ENCODE peak calls at places on chromosomes 12 and 14, in eight cellular contexts. Y is WTC11; R is stimulated activated CD8-positive, alpha-beta memory T cell treated with anti-CD3 and anti-CD28 coated beads, Interleukin-15, amount 100 ng/mL, for 24 hours; K is pancreas; W is Caco-2; G is EH; U is stimulated activated CD4-positive, alpha-beta T cell treated with anti-CD3 and anti-CD28 coated beads, Interleukin-12 subunit alpha, Interleukin-12 subunit beta, amount 100 ng/mL, for 4 hours; D is HCT116. A is an unnamed sample.

GRCh38 chr14:61673305-61673704 is 22.0 kb upstream of the HIF1A start:
- DNase-seq in D (no peak), U (no peak), W (no peak), R (no peak), Y (no peak), G (peak), K (no peak), A (no peak)

GRCh38 chr12:106189341-106189740 is 50.6 kb upstream of the NUAK1 start:
- DNase-seq in W (no peak), G (no peak), K (no peak), Y (no peak), R (no peak), D (no peak), U (no peak), A (no peak)

GRCh38 chr12:68951652-68952051 is 18.7 kb upstream of the CPM start:
- DNase-seq in Y (no peak), D (no peak), U (no peak), K (no peak), G (no peak), W (no peak), R (no peak), A (no peak)

GRCh38 chr12:50302686-50303085 is 19.4 kb upstream of the LIMA1 start:
- DNase-seq in R (no peak), Y (no peak), G (peak), U (no peak), D (no peak), K (no peak), W (no peak), A (no peak)

GRCh38 chr12:81294325-81295190 is 216.7 kb downstream of the ACSS3 start:
- DNase-seq in R (no peak), Y (no peak), G (no peak), D (no peak), K (no peak), W (no peak), U (no peak), A (no peak)

GRCh38 chr12:92554316-92554905 is 148.4 kb upstream of the PLEKHG7 start:
- DNase-seq in U (no peak), D (no peak), K (no peak), G (no peak), Y (no peak), W (no peak), R (no peak), A (no peak)

GRCh38 chr12:31035944-31036665 is 37.6 kb upstream of the DDX11 start:
- DNase-seq in W (no peak), Y (no peak), K (no peak), R (no peak), G (peak), D (no peak), U (no peak), A (peak)

GRCh38 chr12:94636462-94637085 is 13.8 kb downstream of the TMCC3 start:
- DNase-seq in U (no peak), Y (no peak), R (no peak), W (no peak), G (no peak), K (no peak), D (no peak), A (no peak)

A was measured in lung.